ENCODE peak calls at places on chromosomes 11 and 22, in four cellular contexts. One of them, this sample, is unnamed. For H3K4me1, the result is how much of the 10 kb centered on the place peaks cover.

GRCh38 chr22:33083212-33083611 is 25.0 kb upstream of the SYN3 start:
- DNase-seq in fibroblast of lung: no peak
- DNase-seq in right cardiac atrium: no peak
- DNase-seq in prostate gland: no peak
- DNase-seq in this sample: no peak

GRCh38 chr11:74070713-74071506 is 62.0 kb upstream of the UCP3 start:
- DNase-seq in fibroblast of lung: peak
- DNase-seq in right cardiac atrium: no peak
- DNase-seq in prostate gland: peak
- DNase-seq in this sample: peak

GRCh38 chr22:39317084-39317755 is 2.2 kb downstream of the RPL3 start:
- DNase-seq in fibroblast of lung: no peak
- DNase-seq in right cardiac atrium: peak
- DNase-seq in prostate gland: no peak
- DNase-seq in this sample: peak

GRCh38 chr11:111183706-111184105 is 61.8 kb upstream of the POU2AF2 start:
- DNase-seq in fibroblast of lung: no peak
- DNase-seq in right cardiac atrium: no peak
- DNase-seq in prostate gland: no peak
- DNase-seq in this sample: peak

GRCh38 chr22:46614070-46614931 is 5.9 kb upstream of the GRAMD4 start:
- DNase-seq in fibroblast of lung: no peak
- DNase-seq in right cardiac atrium: peak
- DNase-seq in prostate gland: no peak
- DNase-seq in this sample: no peak

GRCh38 chr11:73838443-73839122 is 38.1 kb downstream of the COA4 start:
- DNase-seq in fibroblast of lung: peak
- DNase-seq in right cardiac atrium: no peak
- DNase-seq in prostate gland: no peak
- DNase-seq in this sample: no peak

GRCh38 chr22:43897751-43898261 is 6.0 kb upstream of the PNPLA5 start:
- DNase-seq in fibroblast of lung: peak
- DNase-seq in right cardiac atrium: no peak
- DNase-seq in prostate gland: no peak
- DNase-seq in this sample: peak

GRCh38 chr11:72743321-72744221 is 8.6 kb downstream of the ARAP1 start:
- DNase-seq in fibroblast of lung: no peak
- DNase-seq in right cardiac atrium: peak
- DNase-seq in prostate gland: no peak
- DNase-seq in this sample: no peak

GRCh38 chr11:92751594-92751993 is 217.9 kb upstream of the MTNR1B start:
- DNase-seq in fibroblast of lung: no peak
- DNase-seq in right cardiac atrium: no peak
- DNase-seq in prostate gland: no peak
- DNase-seq in this sample: no peak

GRCh38 chr11:59878482-59878881 is at the start of gene OOSP3:
- DNase-seq in fibroblast of lung: no peak
- DNase-seq in right cardiac atrium: no peak
- DNase-seq in prostate gland: no peak
- DNase-seq in this sample: no peak

GRCh38 chr11:114354076-114354475 is 46.2 kb downstream of the C11orf71 start:
- DNase-seq in fibroblast of lung: peak
- DNase-seq in right cardiac atrium: no peak
- DNase-seq in prostate gland: no peak
- DNase-seq in this sample: peak

GRCh38 chr11:88179141-88179540 is 3.9 kb upstream of the RAB38 start:
- DNase-seq in fibroblast of lung: peak
- DNase-seq in right cardiac atrium: no peak
- DNase-seq in prostate gland: no peak
- DNase-seq in this sample: peak

GRCh38 chr22:37567991-37568390 is 7.7 kb downstream of the CDC42EP1 start:
- DNase-seq in fibroblast of lung: no peak
- DNase-seq in right cardiac atrium: no peak
- DNase-seq in prostate gland: no peak
- DNase-seq in this sample: no peak

GRCh38 chr11:128634395-128634794 is 47.0 kb upstream of the ETS1 start:
- DNase-seq in fibroblast of lung: no peak
- DNase-seq in right cardiac atrium: no peak
- DNase-seq in prostate gland: no peak
- DNase-seq in this sample: no peak

GRCh38 chr11:118530683-118531596 is at the start of gene TMEM25:
- DNase-seq in fibroblast of lung: peak
- DNase-seq in right cardiac atrium: peak
- DNase-seq in prostate gland: peak
- DNase-seq in this sample: no peak

GRCh38 chr11:5809122-5809519 is 397 bp downstream of the OR52N2 start:
- DNase-seq in fibroblast of lung: no peak
- DNase-seq in right cardiac atrium: no peak
- DNase-seq in prostate gland: no peak
- DNase-seq in this sample: no peak

GRCh38 chr11:93054881-93055280 is 85.4 kb downstream of the MTNR1B start:
- DNase-seq in fibroblast of lung: peak
- DNase-seq in right cardiac atrium: no peak
- DNase-seq in prostate gland: no peak
- DNase-seq in this sample: peak

GRCh38 chr11:37320921-37321320 is 722.9 kb upstream of the RAG2 start:
- DNase-seq in fibroblast of lung: peak
- DNase-seq in right cardiac atrium: no peak
- DNase-seq in prostate gland: no peak
- DNase-seq in this sample: no peak

GRCh38 chr22:31954535-31955326 is 10.4 kb downstream of the YWHAH start:
- DNase-seq in fibroblast of lung: peak
- DNase-seq in right cardiac atrium: no peak
- DNase-seq in prostate gland: no peak
- DNase-seq in this sample: no peak
- H3K4me1 ChIP-seq in fibroblast of lung: under half
- H3K4me1 ChIP-seq in right cardiac atrium: under half
- H3K4me1 ChIP-seq in prostate gland: under half
- H3K4me1 ChIP-seq in this sample: under half

DNA sequence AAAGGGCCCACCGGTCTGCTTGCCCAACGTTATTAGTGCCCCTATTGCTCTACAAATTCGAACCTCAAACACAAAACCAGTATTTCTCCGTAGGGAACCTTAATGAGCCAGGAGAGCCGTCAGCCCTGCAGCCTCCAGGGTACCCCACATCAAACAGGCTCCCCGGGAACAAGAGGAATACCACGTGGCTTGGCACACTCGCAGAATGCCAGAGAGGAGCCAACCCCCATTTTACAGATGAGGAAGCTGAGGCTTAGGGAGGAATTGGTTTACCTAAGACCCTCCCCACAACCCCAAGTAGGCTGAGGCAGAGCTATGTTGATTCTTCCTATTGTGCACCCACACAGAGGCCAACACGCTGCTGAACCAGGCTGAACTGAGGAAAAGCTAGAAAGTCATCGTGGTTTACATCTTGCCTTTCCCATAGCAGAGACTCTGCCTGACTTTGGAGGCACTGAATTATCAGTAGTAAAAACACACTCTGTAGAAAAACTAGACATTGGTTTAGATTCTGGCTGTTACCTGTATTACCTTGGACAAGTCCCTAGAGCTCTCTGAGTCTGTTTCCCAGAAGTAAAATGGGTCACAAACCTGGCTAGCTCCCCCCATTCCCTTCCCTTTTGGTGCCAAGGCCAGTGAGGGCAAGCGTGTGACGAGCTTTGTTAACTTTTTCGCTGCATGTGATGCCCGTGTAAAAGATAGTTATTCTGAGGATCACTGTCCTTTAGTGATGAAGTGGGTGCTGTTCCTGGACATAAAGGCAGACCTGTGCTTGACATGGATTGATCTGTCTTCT is 808 bp downstream of the TKFC start:
- DNase-seq in fibroblast of lung: no peak
- DNase-seq in right cardiac atrium: no peak
- DNase-seq in prostate gland: no peak
- DNase-seq in this sample: no peak
- H3K4me1 ChIP-seq in fibroblast of lung: under half
- H3K4me1 ChIP-seq in right cardiac atrium: under half
- H3K4me1 ChIP-seq in prostate gland: under half
- H3K4me1 ChIP-seq in this sample: under half

GRCh38 chr22:27873476-27873875 is 45.6 kb downstream of the PITPNB start:
- DNase-seq in fibroblast of lung: no peak
- DNase-seq in right cardiac atrium: no peak
- DNase-seq in prostate gland: no peak
- DNase-seq in this sample: no peak

GRCh38 chr22:27870234-27871191 is 48.5 kb downstream of the PITPNB start:
- DNase-seq in fibroblast of lung: no peak
- DNase-seq in right cardiac atrium: no peak
- DNase-seq in prostate gland: no peak
- DNase-seq in this sample: no peak

GRCh38 chr22:27871306-27872014 is 47.6 kb downstream of the PITPNB start:
- DNase-seq in fibroblast of lung: no peak
- DNase-seq in right cardiac atrium: no peak
- DNase-seq in prostate gland: no peak
- DNase-seq in this sample: no peak

GRCh38 chr22:27874185-27874584 is 44.9 kb downstream of the PITPNB start:
- DNase-seq in fibroblast of lung: no peak
- DNase-seq in right cardiac atrium: no peak
- DNase-seq in prostate gland: no peak
- DNase-seq in this sample: no peak

DNA sequence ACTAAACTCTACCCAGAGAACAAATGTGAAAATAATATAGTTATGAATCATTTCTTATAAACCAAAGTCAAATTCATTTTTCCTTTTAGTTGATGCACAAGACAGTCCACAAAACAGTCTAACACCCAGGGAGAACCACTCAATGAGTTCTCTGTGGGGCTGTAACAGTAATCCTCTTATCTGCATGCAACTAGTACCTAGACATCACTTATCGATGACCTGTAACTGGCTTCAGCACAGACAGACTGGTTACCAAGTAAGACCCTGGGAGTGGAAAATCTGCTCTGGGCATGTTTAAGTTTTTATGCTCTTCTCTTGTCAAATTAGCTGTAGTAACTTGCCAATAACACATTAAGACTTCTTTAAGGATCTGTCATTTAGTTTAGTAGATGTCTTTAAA is 46.6 kb downstream of the PITPNB start:
- DNase-seq in fibroblast of lung: no peak
- DNase-seq in right cardiac atrium: no peak
- DNase-seq in prostate gland: no peak
- DNase-seq in this sample: no peak
- H3K4me1 ChIP-seq in fibroblast of lung: under half
- H3K4me1 ChIP-seq in right cardiac atrium: under half
- H3K4me1 ChIP-seq in prostate gland: under half
- H3K4me1 ChIP-seq in this sample: under half

DNA sequence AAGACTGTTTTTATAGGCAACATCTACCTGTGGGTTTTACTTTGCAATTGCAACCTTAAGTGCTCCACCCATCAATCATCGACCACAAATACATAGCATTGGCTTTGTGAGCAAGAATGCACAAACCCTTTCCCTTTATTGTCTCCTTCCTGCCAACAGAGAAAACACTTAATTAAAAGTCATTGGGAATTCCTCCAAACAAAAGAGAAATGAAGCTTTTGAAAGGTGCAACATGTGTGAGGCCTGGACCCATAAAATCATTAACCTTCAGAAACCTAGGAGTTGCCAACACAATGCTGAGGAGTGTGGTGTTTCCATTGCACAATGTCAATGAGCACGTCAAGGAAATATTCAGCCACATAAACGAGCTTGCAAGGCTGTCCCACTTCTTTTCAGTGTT is 223.2 kb downstream of the BLID start:
- DNase-seq in fibroblast of lung: peak
- DNase-seq in right cardiac atrium: no peak
- DNase-seq in prostate gland: no peak
- DNase-seq in this sample: no peak
- H3K4me1 ChIP-seq in fibroblast of lung: under half
- H3K4me1 ChIP-seq in right cardiac atrium: under half
- H3K4me1 ChIP-seq in prostate gland: under half
- H3K4me1 ChIP-seq in this sample: half or more

GRCh38 chr11:76206327-76207081 is at the start of gene WNT11:
- DNase-seq in fibroblast of lung: peak
- DNase-seq in right cardiac atrium: peak
- DNase-seq in prostate gland: peak
- DNase-seq in this sample: peak
- H3K4me1 ChIP-seq in fibroblast of lung: under half
- H3K4me1 ChIP-seq in right cardiac atrium: under half
- H3K4me1 ChIP-seq in prostate gland: under half
- H3K4me1 ChIP-seq in this sample: under half

DNA sequence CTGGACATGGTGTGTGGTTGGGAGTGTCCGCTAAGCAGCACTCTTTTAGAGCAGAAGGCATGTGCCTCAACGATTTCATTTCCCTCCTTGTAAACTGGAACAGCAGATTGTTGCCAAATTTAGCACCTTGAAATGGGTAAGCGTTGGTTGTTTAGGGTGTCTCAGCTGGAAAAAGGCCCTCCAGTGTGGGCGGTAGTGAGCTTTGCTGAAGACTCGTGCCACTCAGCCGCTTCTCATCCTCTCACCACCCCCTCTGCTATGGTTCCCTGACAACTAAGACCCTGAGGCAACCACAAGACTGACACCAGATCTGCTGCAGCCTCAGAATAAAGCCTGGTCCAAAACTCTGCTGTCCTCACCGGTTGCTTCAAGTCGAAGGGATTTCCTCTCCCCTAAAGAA is 9.9 kb upstream of the FERMT3 start:
- DNase-seq in fibroblast of lung: no peak
- DNase-seq in right cardiac atrium: no peak
- DNase-seq in prostate gland: no peak
- DNase-seq in this sample: no peak
- H3K4me1 ChIP-seq in fibroblast of lung: under half
- H3K4me1 ChIP-seq in right cardiac atrium: under half
- H3K4me1 ChIP-seq in prostate gland: under half
- H3K4me1 ChIP-seq in this sample: under half

GRCh38 chr11:75762158-75762557 is 6.4 kb upstream of the DGAT2 start:
- DNase-seq in fibroblast of lung: no peak
- DNase-seq in right cardiac atrium: no peak
- DNase-seq in prostate gland: no peak
- DNase-seq in this sample: no peak

GRCh38 chr11:75760710-75761493 is 7.7 kb upstream of the DGAT2 start:
- DNase-seq in fibroblast of lung: peak
- DNase-seq in right cardiac atrium: no peak
- DNase-seq in prostate gland: no peak
- DNase-seq in this sample: no peak

GRCh38 chr11:75760243-75760642 is 8.3 kb upstream of the DGAT2 start:
- DNase-seq in fibroblast of lung: no peak
- DNase-seq in right cardiac atrium: no peak
- DNase-seq in prostate gland: no peak
- DNase-seq in this sample: no peak

GRCh38 chr11:75759832-75760231 is 8.7 kb upstream of the DGAT2 start:
- DNase-seq in fibroblast of lung: no peak
- DNase-seq in right cardiac atrium: no peak
- DNase-seq in prostate gland: no peak
- DNase-seq in this sample: no peak

GRCh38 chr11:75757651-75758050 is 10.9 kb upstream of the DGAT2 start:
- DNase-seq in fibroblast of lung: no peak
- DNase-seq in right cardiac atrium: no peak
- DNase-seq in prostate gland: no peak
- DNase-seq in this sample: no peak
- H3K4me1 ChIP-seq in fibroblast of lung: under half
- H3K4me1 ChIP-seq in right cardiac atrium: under half
- H3K4me1 ChIP-seq in prostate gland: under half
- H3K4me1 ChIP-seq in this sample: under half

This sample was measured in PC-9.